ENCODE peak calls at places on chromosomes 11 and 22, in eight cellular contexts. One of them, this sample, is unnamed.

GRCh38 chr22:37054078-37054440 is 2.5 kb downstream of the KCTD17 start:
- DNase-seq in psoas muscle: no peak
- DNase-seq in gastrocnemius medialis: no peak
- DNase-seq in esophagus muscularis mucosa: no peak
- DNase-seq in left lung: no peak
- DNase-seq in WERI-Rb-1: peak; percentile 93
- DNase-seq in adrenal gland: no peak
- DNase-seq in fibroblast of lung: no peak
- DNase-seq in this sample: no peak

GRCh38 chr22:35230839-35231584 is 26.3 kb upstream of the HMGXB4 start:
- DNase-seq in fibroblast of lung: no peak
- DNase-seq in psoas muscle: no peak
- DNase-seq in gastrocnemius medialis: no peak
- DNase-seq in WERI-Rb-1: peak; percentile 58
- DNase-seq in left lung: no peak
- DNase-seq in adrenal gland: no peak
- DNase-seq in esophagus muscularis mucosa: no peak
- DNase-seq in this sample: no peak

GRCh38 chr11:2668876-2669275 is 30.9 kb downstream of the KCNQ1OT1 start:
- DNase-seq in gastrocnemius medialis: no peak
- DNase-seq in esophagus muscularis mucosa: no peak
- DNase-seq in fibroblast of lung: no peak
- DNase-seq in psoas muscle: no peak
- DNase-seq in left lung: no peak
- DNase-seq in WERI-Rb-1: peak; percentile 0
- DNase-seq in adrenal gland: no peak
- DNase-seq in this sample: no peak

GRCh38 chr11:65060913-65061408 is 2.6 kb upstream of the NAALADL1 start:
- DNase-seq in left lung: no peak
- DNase-seq in gastrocnemius medialis: no peak
- DNase-seq in adrenal gland: no peak
- DNase-seq in psoas muscle: no peak
- DNase-seq in fibroblast of lung: peak; percentile 8
- DNase-seq in WERI-Rb-1: no peak
- DNase-seq in esophagus muscularis mucosa: no peak
- DNase-seq in this sample: no peak

GRCh38 chr11:12163181-12163841 is 52.9 kb downstream of the MICAL2 start:
- DNase-seq in left lung: no peak
- DNase-seq in psoas muscle: no peak
- DNase-seq in WERI-Rb-1: no peak
- DNase-seq in fibroblast of lung: peak; percentile 85
- DNase-seq in adrenal gland: no peak
- DNase-seq in esophagus muscularis mucosa: no peak
- DNase-seq in gastrocnemius medialis: no peak
- DNase-seq in this sample: peak; percentile 81

GRCh38 chr22:28743852-28744251 is 2.0 kb downstream of the HSCB start:
- DNase-seq in esophagus muscularis mucosa: no peak
- DNase-seq in psoas muscle: no peak
- DNase-seq in left lung: no peak
- DNase-seq in fibroblast of lung: no peak
- DNase-seq in WERI-Rb-1: no peak
- DNase-seq in adrenal gland: no peak
- DNase-seq in gastrocnemius medialis: no peak
- DNase-seq in this sample: peak; percentile 3

GRCh38 chr11:130478204-130478701 is 29.8 kb downstream of the ADAMTS15 start:
- DNase-seq in adrenal gland: peak; percentile 88
- DNase-seq in esophagus muscularis mucosa: peak; percentile 95
- DNase-seq in fibroblast of lung: peak; percentile 91
- DNase-seq in psoas muscle: peak; percentile 85
- DNase-seq in WERI-Rb-1: no peak
- DNase-seq in gastrocnemius medialis: peak; percentile 78
- DNase-seq in left lung: no peak
- DNase-seq in this sample: peak; percentile 92

GRCh38 chr11:65452806-65453490 is 30.4 kb downstream of the NEAT1 start:
- DNase-seq in WERI-Rb-1: no peak
- DNase-seq in gastrocnemius medialis: peak; percentile 52
- DNase-seq in fibroblast of lung: peak; percentile 81
- DNase-seq in left lung: no peak
- DNase-seq in psoas muscle: peak; percentile 37
- DNase-seq in esophagus muscularis mucosa: no peak
- DNase-seq in adrenal gland: peak; percentile 52
- DNase-seq in this sample: no peak

GRCh38 chr11:6703247-6704063 is 20.3 kb upstream of the MRPL17 start:
- DNase-seq in WERI-Rb-1: peak; percentile 62
- DNase-seq in left lung: no peak
- DNase-seq in gastrocnemius medialis: peak; percentile 28
- DNase-seq in adrenal gland: peak; percentile 74
- DNase-seq in fibroblast of lung: peak; percentile 58
- DNase-seq in esophagus muscularis mucosa: no peak
- DNase-seq in psoas muscle: peak; percentile 21
- DNase-seq in this sample: no peak

GRCh38 chr22:43521716-43522115 is 109.9 kb downstream of the MPPED1 start:
- DNase-seq in psoas muscle: no peak
- DNase-seq in adrenal gland: no peak
- DNase-seq in gastrocnemius medialis: no peak
- DNase-seq in left lung: no peak
- DNase-seq in esophagus muscularis mucosa: no peak
- DNase-seq in fibroblast of lung: no peak
- DNase-seq in WERI-Rb-1: no peak
- DNase-seq in this sample: no peak

GRCh38 chr11:18313985-18314763 is 7.8 kb downstream of the HPS5 start:
- DNase-seq in psoas muscle: no peak
- DNase-seq in fibroblast of lung: peak; percentile 43
- DNase-seq in esophagus muscularis mucosa: no peak
- DNase-seq in gastrocnemius medialis: no peak
- DNase-seq in WERI-Rb-1: peak; percentile 22
- DNase-seq in adrenal gland: peak; percentile 52
- DNase-seq in left lung: peak; percentile 53
- DNase-seq in this sample: no peak

GRCh38 chr22:50486561-50487289 is at the start of gene MIOX:
- DNase-seq in psoas muscle: no peak
- DNase-seq in fibroblast of lung: no peak
- DNase-seq in adrenal gland: no peak
- DNase-seq in esophagus muscularis mucosa: no peak
- DNase-seq in left lung: peak; percentile 68
- DNase-seq in gastrocnemius medialis: no peak
- DNase-seq in WERI-Rb-1: no peak
- DNase-seq in this sample: peak; percentile 66

GRCh38 chr11:63710476-63711217 is 29.3 kb downstream of the RTN3 start:
- DNase-seq in left lung: no peak
- DNase-seq in fibroblast of lung: peak; percentile 89
- DNase-seq in gastrocnemius medialis: no peak
- DNase-seq in psoas muscle: no peak
- DNase-seq in esophagus muscularis mucosa: no peak
- DNase-seq in adrenal gland: no peak
- DNase-seq in WERI-Rb-1: no peak
- DNase-seq in this sample: no peak

GRCh38 chr11:63705526-63705925 is 24.2 kb downstream of the RTN3 start:
- DNase-seq in adrenal gland: no peak
- DNase-seq in left lung: no peak
- DNase-seq in WERI-Rb-1: no peak
- DNase-seq in fibroblast of lung: no peak
- DNase-seq in esophagus muscularis mucosa: no peak
- DNase-seq in psoas muscle: no peak
- DNase-seq in gastrocnemius medialis: no peak
- DNase-seq in this sample: no peak

GRCh38 chr11:63709336-63709735 is 28.0 kb downstream of the RTN3 start:
- DNase-seq in fibroblast of lung: peak; percentile 15
- DNase-seq in adrenal gland: no peak
- DNase-seq in left lung: no peak
- DNase-seq in psoas muscle: no peak
- DNase-seq in gastrocnemius medialis: no peak
- DNase-seq in WERI-Rb-1: no peak
- DNase-seq in esophagus muscularis mucosa: no peak
- DNase-seq in this sample: no peak

GRCh38 chr11:63711838-63712237 is 30.5 kb downstream of the RTN3 start:
- DNase-seq in gastrocnemius medialis: no peak
- DNase-seq in left lung: no peak
- DNase-seq in psoas muscle: no peak
- DNase-seq in adrenal gland: no peak
- DNase-seq in fibroblast of lung: no peak
- DNase-seq in esophagus muscularis mucosa: no peak
- DNase-seq in WERI-Rb-1: no peak
- DNase-seq in this sample: no peak

GRCh38 chr11:63708764-63709163 is 27.5 kb downstream of the RTN3 start:
- DNase-seq in psoas muscle: no peak
- DNase-seq in fibroblast of lung: no peak
- DNase-seq in left lung: no peak
- DNase-seq in adrenal gland: no peak
- DNase-seq in gastrocnemius medialis: no peak
- DNase-seq in WERI-Rb-1: no peak
- DNase-seq in esophagus muscularis mucosa: no peak
- DNase-seq in this sample: no peak
- H3K4me3 ChIP-seq in psoas muscle: no peak overlapping the region
- H3K4me3 ChIP-seq in fibroblast of lung: no peak overlapping the region
- H3K4me3 ChIP-seq in left lung: no peak overlapping the region
- H3K4me3 ChIP-seq in adrenal gland: no peak overlapping the region
- H3K4me3 ChIP-seq in gastrocnemius medialis: no peak overlapping the region
- H3K4me3 ChIP-seq in WERI-Rb-1: no peak overlapping the region
- H3K4me3 ChIP-seq in esophagus muscularis mucosa: no peak overlapping the region
- H3K4me3 ChIP-seq in this sample: no peak overlapping the region

DNA sequence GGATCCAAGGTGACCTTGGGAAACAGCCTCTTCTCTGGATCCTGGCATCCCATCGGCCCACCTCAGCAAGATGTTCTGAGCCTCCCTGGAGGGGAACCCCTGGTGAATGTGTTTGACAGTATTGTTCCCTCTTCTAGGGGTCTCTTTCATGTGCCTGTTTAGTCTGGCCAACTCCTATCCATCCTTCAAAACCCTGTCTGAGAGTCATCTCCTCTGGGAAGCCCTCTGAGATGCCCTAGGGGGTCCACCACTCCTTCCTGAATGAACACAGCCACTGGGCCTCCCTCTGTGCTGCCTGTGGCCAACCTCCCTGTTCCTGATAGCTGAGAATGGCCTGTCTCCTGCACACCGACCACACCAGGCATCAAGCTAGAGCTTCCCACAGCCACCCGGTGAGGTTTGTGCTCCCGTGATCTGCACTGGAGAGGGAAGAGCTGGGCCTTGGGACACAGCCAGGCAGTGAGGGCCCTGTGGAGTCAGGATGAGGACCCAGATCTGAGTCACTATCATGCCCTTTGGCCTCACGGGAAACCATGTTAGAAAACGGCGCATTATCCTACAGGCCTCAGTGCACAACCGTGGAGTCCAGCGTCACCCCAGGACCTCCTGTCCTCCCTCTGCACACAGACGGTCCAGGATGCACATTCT is 8.8 kb downstream of the WNT7B start:
- DNase-seq in gastrocnemius medialis: no peak
- DNase-seq in adrenal gland: no peak
- DNase-seq in fibroblast of lung: peak; percentile 84
- DNase-seq in WERI-Rb-1: no peak
- DNase-seq in esophagus muscularis mucosa: no peak
- DNase-seq in left lung: no peak
- DNase-seq in psoas muscle: no peak
- DNase-seq in this sample: no peak
- H3K27me3 ChIP-seq in gastrocnemius medialis: peaks cover 50% of the 10 kb centered on the region
- H3K27me3 ChIP-seq in adrenal gland: peaks cover 43% of the 10 kb centered on the region
- H3K27me3 ChIP-seq in fibroblast of lung: peaks cover 16% of the 10 kb centered on the region
- H3K27me3 ChIP-seq in WERI-Rb-1: peaks cover 88% of the 10 kb centered on the region
- H3K27me3 ChIP-seq in esophagus muscularis mucosa: peaks cover 94% of the 10 kb centered on the region
- H3K27me3 ChIP-seq in left lung: peaks cover 28% of the 10 kb centered on the region
- H3K27me3 ChIP-seq in psoas muscle: peaks cover 21% of the 10 kb centered on the region
- H3K27me3 ChIP-seq in this sample: no peaks in the 10 kb centered on the region

GRCh38 chr11:101867951-101868350 is 46.9 kb upstream of the CEP126 start:
- DNase-seq in psoas muscle: no peak
- DNase-seq in gastrocnemius medialis: no peak
- DNase-seq in adrenal gland: no peak
- DNase-seq in esophagus muscularis mucosa: no peak
- DNase-seq in fibroblast of lung: peak; percentile 83
- DNase-seq in left lung: no peak
- DNase-seq in WERI-Rb-1: no peak
- DNase-seq in this sample: no peak

GRCh38 chr11:101870510-101870909 is 44.3 kb upstream of the CEP126 start:
- DNase-seq in left lung: no peak
- DNase-seq in adrenal gland: no peak
- DNase-seq in esophagus muscularis mucosa: no peak
- DNase-seq in fibroblast of lung: peak; percentile 80
- DNase-seq in WERI-Rb-1: no peak
- DNase-seq in gastrocnemius medialis: no peak
- DNase-seq in psoas muscle: no peak
- DNase-seq in this sample: no peak

GRCh38 chr11:101864098-101864497 is 50.7 kb upstream of the CEP126 start:
- DNase-seq in fibroblast of lung: no peak
- DNase-seq in esophagus muscularis mucosa: no peak
- DNase-seq in gastrocnemius medialis: no peak
- DNase-seq in left lung: no peak
- DNase-seq in adrenal gland: no peak
- DNase-seq in psoas muscle: no peak
- DNase-seq in WERI-Rb-1: no peak
- DNase-seq in this sample: no peak

GRCh38 chr11:101863361-101863760 is 51.4 kb upstream of the CEP126 start:
- DNase-seq in esophagus muscularis mucosa: no peak
- DNase-seq in left lung: no peak
- DNase-seq in gastrocnemius medialis: no peak
- DNase-seq in adrenal gland: no peak
- DNase-seq in psoas muscle: no peak
- DNase-seq in fibroblast of lung: peak; percentile 93
- DNase-seq in WERI-Rb-1: no peak
- DNase-seq in this sample: no peak

GRCh38 chr11:101866619-101867491 is 48.0 kb upstream of the CEP126 start:
- DNase-seq in esophagus muscularis mucosa: no peak
- DNase-seq in left lung: no peak
- DNase-seq in fibroblast of lung: peak; percentile 84
- DNase-seq in gastrocnemius medialis: no peak
- DNase-seq in psoas muscle: no peak
- DNase-seq in WERI-Rb-1: no peak
- DNase-seq in adrenal gland: no peak
- DNase-seq in this sample: no peak
- H3K27ac ChIP-seq in esophagus muscularis mucosa: peak overlapping the region; percentile 23
- H3K27ac ChIP-seq in left lung: no peak overlapping the region
- H3K27ac ChIP-seq in fibroblast of lung: no peak overlapping the region
- H3K27ac ChIP-seq in gastrocnemius medialis: no peak overlapping the region
- H3K27ac ChIP-seq in psoas muscle: no peak overlapping the region
- H3K27ac ChIP-seq in WERI-Rb-1: no peak overlapping the region
- H3K27ac ChIP-seq in adrenal gland: no peak overlapping the region
- H3K27ac ChIP-seq in this sample: no peak overlapping the region

GRCh38 chr11:32781721-32782120 is 12.7 kb downstream of the CCDC73 start:
- DNase-seq in psoas muscle: no peak
- DNase-seq in adrenal gland: no peak
- DNase-seq in fibroblast of lung: no peak
- DNase-seq in left lung: no peak
- DNase-seq in esophagus muscularis mucosa: no peak
- DNase-seq in gastrocnemius medialis: no peak
- DNase-seq in WERI-Rb-1: no peak
- DNase-seq in this sample: no peak

GRCh38 chr11:32790916-32791315 is 3.5 kb downstream of the CCDC73 start:
- DNase-seq in psoas muscle: no peak
- DNase-seq in gastrocnemius medialis: no peak
- DNase-seq in left lung: no peak
- DNase-seq in adrenal gland: no peak
- DNase-seq in WERI-Rb-1: no peak
- DNase-seq in esophagus muscularis mucosa: no peak
- DNase-seq in fibroblast of lung: no peak
- DNase-seq in this sample: no peak

DNA sequence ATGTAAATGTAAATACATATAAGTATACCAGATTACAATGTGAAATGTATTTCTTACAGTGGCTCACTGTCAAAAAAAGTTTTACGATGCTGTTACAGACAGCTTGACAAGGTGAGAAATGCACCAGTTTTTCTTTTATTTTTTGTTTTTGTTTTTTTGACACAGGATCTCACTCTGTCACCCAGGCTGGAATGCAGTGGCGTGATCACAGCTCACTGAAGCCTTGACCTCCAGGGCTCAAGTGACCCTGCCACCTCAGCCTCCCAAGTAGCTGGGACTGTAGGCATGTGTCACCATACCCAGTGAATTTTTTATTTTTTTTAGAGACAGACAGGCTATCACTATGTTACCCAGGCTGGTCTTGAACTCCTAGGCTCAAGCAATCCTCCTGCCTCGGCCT is 9.2 kb downstream of the CCDC73 start:
- DNase-seq in esophagus muscularis mucosa: no peak
- DNase-seq in adrenal gland: no peak
- DNase-seq in fibroblast of lung: no peak
- DNase-seq in gastrocnemius medialis: no peak
- DNase-seq in psoas muscle: no peak
- DNase-seq in left lung: no peak
- DNase-seq in WERI-Rb-1: no peak
- DNase-seq in this sample: no peak
- H3K4me3 ChIP-seq in esophagus muscularis mucosa: no peak overlapping the region
- H3K4me3 ChIP-seq in adrenal gland: no peak overlapping the region
- H3K4me3 ChIP-seq in fibroblast of lung: no peak overlapping the region
- H3K4me3 ChIP-seq in gastrocnemius medialis: no peak overlapping the region
- H3K4me3 ChIP-seq in psoas muscle: no peak overlapping the region
- H3K4me3 ChIP-seq in left lung: no peak overlapping the region
- H3K4me3 ChIP-seq in WERI-Rb-1: no peak overlapping the region
- H3K4me3 ChIP-seq in this sample: no peak overlapping the region